ENCODE peak calls at places on chromosomes 13 and 19, in eight cellular contexts. N is progenitor cell of endocrine pancreas, E is thoracic aorta, W is astrocyte of the spinal cord, Y is HepG2, O is AG10803, J is astrocyte of the cerebellum, G is adrenal gland. U is an unnamed sample.

GRCh38 chr19:1853295-1854031 is 5.2 kb upstream of the REXO1 start:
- DNase-seq in W (peak; percentile 70), G (peak; percentile 80), J (peak; percentile 23), O (peak; percentile 83), E (no peak), Y (peak; percentile 76), N (peak; percentile 62), U (no peak)

GRCh38 chr19:16441661-16442071 is 30.1 kb downstream of the EPS15L1 start:
- DNase-seq in G (no peak), Y (no peak), W (no peak), J (no peak), N (peak; percentile 32), E (no peak), O (no peak), U (no peak)

GRCh38 chr19:16873603-16874002 is 15.2 kb upstream of the F2RL3 start:
- DNase-seq in N (no peak), W (no peak), Y (no peak), G (no peak), O (no peak), J (no peak), E (no peak), U (no peak)

GRCh38 chr13:24228852-24229458 is 68.4 kb downstream of the SPATA13 start:
- DNase-seq in Y (peak; percentile 65), E (no peak), O (peak; percentile 77), J (peak; percentile 65), N (no peak), G (no peak), W (peak; percentile 74), U (peak; percentile 53)

GRCh38 chr13:99196466-99197256 is 4.0 kb upstream of the UBAC2 start:
- DNase-seq in W (peak; percentile 13), J (no peak), E (no peak), G (peak; percentile 8), O (no peak), Y (no peak), N (no peak), U (no peak)

GRCh38 chr19:14528419-14529253 is 758 bp upstream of the TECR start:
- DNase-seq in J (no peak), O (no peak), N (no peak), E (no peak), G (no peak), Y (no peak), W (no peak), U (no peak)

GRCh38 chr13:37070956-37071355 is 11.5 kb upstream of the SUPT20H start:
- DNase-seq in E (no peak), N (no peak), Y (no peak), O (peak; percentile 55), W (no peak), G (no peak), J (no peak), U (no peak)

GRCh38 chr19:40284501-40285352 is at the start of gene AKT2:
- DNase-seq in N (peak; percentile 85), O (peak; percentile 38), J (no peak), E (no peak), G (peak; percentile 77), Y (no peak), W (peak; percentile 82), U (no peak)

GRCh38 chr13:79435549-79435948 is 29.5 kb upstream of the RBM26 start:
- DNase-seq in N (no peak), W (peak; percentile 48), E (no peak), G (no peak), O (peak; percentile 57), Y (no peak), J (peak; percentile 6), U (no peak)

GRCh38 chr19:46546194-46546896 is 50.7 kb upstream of the PNMA8B start:
- DNase-seq in O (peak; percentile 18), N (no peak), E (no peak), J (no peak), G (peak; percentile 67), Y (peak; percentile 30), W (no peak), U (no peak)

DNA sequence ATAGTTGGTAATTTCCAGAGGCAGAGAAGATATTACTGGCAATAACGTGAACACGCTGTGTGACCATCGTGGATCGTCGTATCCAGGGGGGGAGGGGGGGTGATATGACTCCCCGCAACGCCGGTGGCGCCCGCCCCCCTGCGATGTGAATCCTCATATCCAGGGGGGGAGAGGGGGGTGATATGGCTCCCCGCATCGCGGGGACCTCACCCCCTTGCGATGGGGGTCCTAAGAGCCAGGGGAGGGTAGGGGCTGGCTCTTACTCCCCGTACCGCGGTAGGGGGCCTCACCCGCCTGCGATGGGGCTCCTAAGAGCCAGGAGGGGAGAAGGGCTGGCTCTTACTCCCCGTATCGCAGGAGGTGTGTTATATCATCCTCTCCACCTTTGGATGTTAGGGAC is 31.3 kb upstream of the RGCC start:
- DNase-seq in Y (no peak), O (no peak), G (no peak), W (no peak), J (no peak), E (no peak), N (no peak), U (no peak)
- TF ChIP-seq CTCF in Y (no peak), O (no peak), G (no peak), W (no peak), J (no peak), E (no peak), N (no peak), U (no peak)

DNA sequence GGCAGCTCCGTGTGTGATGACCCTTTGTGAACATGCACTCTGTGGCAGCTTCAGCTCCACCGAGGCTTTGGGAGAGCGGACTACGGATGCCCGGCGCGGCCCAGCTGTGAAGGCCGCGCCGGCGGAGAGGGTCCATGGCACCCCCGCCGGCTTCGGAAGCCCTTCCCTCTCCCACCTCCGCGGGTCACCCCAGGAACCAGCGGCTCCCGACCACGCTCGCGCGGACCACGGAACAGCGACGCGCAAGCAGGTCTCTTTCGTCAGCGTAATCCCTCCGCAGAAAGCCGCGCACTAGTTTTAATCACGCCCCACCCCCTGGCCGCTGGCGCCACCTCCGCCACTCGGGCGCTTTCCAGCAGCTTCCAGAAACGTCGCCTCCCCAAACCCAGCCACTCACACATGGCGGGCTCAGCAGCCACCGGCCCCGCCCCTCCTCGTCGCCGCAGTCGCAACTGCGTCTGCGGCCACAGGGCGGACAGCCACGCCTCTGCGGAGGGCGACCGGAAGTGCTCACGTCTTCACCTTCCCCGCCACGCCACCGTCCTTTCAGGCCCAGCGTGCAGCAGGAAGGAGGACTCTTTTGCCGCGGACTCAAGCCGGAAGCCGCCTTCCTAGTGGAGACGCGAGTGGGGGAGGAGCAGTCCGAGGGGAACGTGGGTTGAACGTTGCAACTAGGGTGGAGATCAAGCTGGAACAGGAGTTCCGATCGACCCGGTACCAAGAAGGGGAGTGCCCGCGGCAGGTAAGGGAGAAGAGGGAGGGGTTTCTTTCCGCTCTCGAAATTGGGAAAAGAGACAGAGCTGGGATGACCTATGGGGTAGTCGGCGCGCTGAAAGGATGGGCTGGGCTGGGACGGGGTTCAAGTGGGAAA is at the start of gene USPL1:
- DNase-seq in J (peak; percentile 96), Y (peak; percentile 94), N (peak; percentile 96), W (peak; percentile 100), O (peak; percentile 100), E (peak; percentile 93), G (peak; percentile 99), U (peak; percentile 99)
- TF ChIP-seq CTCF in J (no peak), Y (peak; percentile 58), N (peak; percentile 45), W (no peak), O (no peak), E (peak; percentile 33), G (peak; percentile 88), U (no peak)

DNA sequence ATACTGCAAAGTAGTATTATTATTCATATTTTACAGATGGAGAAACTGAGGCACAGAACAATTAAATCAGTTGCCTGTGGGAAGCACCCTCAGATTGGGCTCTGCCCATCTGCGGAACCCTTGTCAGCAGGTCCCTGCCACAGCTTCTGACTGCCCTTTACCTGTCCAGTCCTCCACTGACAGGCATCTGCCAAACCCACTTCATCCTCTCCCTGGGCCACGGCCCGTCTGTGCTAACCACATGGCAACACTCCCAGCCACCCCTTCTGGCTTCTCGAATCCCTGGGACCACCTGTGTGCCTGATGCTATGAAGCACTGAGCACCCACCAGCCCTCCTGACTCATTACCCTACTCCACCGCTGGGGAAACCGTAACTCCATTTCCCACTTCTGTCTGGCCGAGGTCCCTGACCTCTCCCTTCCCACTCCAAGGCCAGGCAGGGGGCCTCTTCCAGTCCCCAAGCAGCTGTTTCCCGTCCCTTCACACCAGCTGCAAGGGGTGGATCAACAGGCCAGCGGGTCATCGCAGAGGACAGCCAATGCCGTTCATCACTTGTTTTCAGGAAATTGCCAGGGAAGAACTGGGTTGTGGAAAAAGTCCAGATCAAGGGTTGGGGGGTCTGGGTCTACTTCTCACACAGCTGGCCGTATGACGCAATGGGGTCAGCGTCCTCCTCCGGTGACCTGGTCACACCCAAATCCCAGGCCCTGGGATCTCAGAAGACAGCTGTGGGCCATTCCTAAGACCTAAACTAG is 2.5 kb downstream of the KANK3 start:
- DNase-seq in N (no peak), E (no peak), W (no peak), O (no peak), Y (no peak), G (peak; percentile 41), J (no peak), U (no peak)
- TF ChIP-seq CTCF in N (peak; percentile 35), E (peak; percentile 19), W (no peak), O (no peak), Y (peak; percentile 41), G (peak; percentile 36), J (peak; percentile 30), U (no peak)

GRCh38 chr19:18833849-18834643 is 2.3 kb downstream of the UPF1 start:
- DNase-seq in O (no peak), E (no peak), J (no peak), G (no peak), W (no peak), N (no peak), Y (peak; percentile 53), U (no peak)

GRCh38 chr19:18832331-18833140 is 777 bp downstream of the UPF1 start:
- DNase-seq in O (peak; percentile 25), E (no peak), W (no peak), J (no peak), Y (peak; percentile 46), N (no peak), G (no peak), U (no peak)

GRCh38 chr19:18833141-18833476 is 1.4 kb downstream of the UPF1 start:
- DNase-seq in E (no peak), G (no peak), Y (no peak), O (peak; percentile 20), N (no peak), J (no peak), W (no peak), U (no peak)

GRCh38 chr19:18830488-18830887 is 1.3 kb upstream of the UPF1 start:
- DNase-seq in W (no peak), N (no peak), O (no peak), Y (no peak), J (no peak), E (no peak), G (no peak), U (no peak)

GRCh38 chr19:18831524-18832330 is at the start of gene UPF1:
- DNase-seq in O (peak; percentile 88), G (peak; percentile 94), Y (peak; percentile 82), J (peak; percentile 65), N (peak; percentile 92), E (peak; percentile 47), W (peak; percentile 87), U (peak; percentile 73)
- TF ChIP-seq CTCF in O (no peak), G (peak; percentile 27), Y (peak; percentile 10), J (no peak), N (no peak), E (no peak), W (no peak), U (no peak)

DNA sequence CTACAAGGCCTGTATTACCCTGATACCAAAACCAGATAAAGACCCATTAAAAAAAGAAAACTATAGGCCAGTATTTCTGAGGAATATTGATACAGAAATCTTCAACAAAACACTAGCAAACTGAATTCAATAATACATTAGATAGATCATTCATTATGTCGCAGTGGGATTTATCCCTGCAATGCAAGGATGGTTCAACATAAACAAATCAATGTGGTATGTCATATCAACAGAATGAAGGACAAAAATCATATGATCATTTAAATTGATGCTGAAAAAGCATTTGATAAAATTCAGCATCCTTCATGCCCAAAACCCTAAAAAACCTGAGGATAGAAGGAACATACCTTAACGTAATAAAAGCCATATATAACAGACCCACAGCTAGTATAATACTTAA is 50.0 kb downstream of the RB1 start:
- DNase-seq in W (no peak), J (no peak), Y (no peak), E (no peak), G (no peak), N (no peak), O (no peak), U (no peak)
- TF ChIP-seq CTCF in W (no peak), J (no peak), Y (no peak), E (no peak), G (no peak), N (no peak), O (no peak), U (no peak)